ENCODE peak calls at places on chromosomes 6 and 20, in seven cellular contexts. G is heart left ventricle, K is GM23248, U is heart right ventricle, H is left ventricle myocardium inferior, A is OCI-LY7, J is A549. I is an unnamed sample. For H3K9me3 and H3K4me1, the result is how much of the 10 kb centered on the place peaks cover.

GRCh38 chr6:73309534-73309783 is 44.6 kb downstream of the DPPA5 start:
- DNase-seq in K (no peak), H (no peak), J (no peak), A (no peak), U (no peak), G (no peak), I (no peak)

GRCh38 chr6:78781001-78781400 is 86.3 kb upstream of the IRAK1BP1 start:
- DNase-seq in K (no peak), U (no peak), J (no peak), G (no peak), H (no peak), A (no peak), I (no peak)

GRCh38 chr6:53833147-53833546 is 38.3 kb downstream of the LRRC1 start:
- DNase-seq in U (no peak), K (peak), H (no peak), G (no peak), J (no peak), A (no peak), I (no peak)

GRCh38 chr20:4703281-4703676 is 18.4 kb upstream of the PRND start:
- DNase-seq in K (no peak), G (no peak), U (no peak), H (no peak), J (no peak), A (no peak), I (no peak)

GRCh38 chr6:40780626-40781025 is 193.5 kb upstream of the LRFN2 start:
- DNase-seq in K (no peak), U (no peak), J (no peak), G (no peak), H (no peak), A (no peak), I (no peak)

GRCh38 chr6:166476634-166477215 is 94.0 kb upstream of the MPC1 start:
- DNase-seq in J (no peak), A (no peak), G (no peak), H (no peak), K (no peak), U (no peak), I (no peak)

GRCh38 chr20:32894711-32895355 is 36.1 kb downstream of the EFCAB8 start:
- DNase-seq in J (no peak), H (no peak), U (no peak), G (no peak), A (no peak), K (no peak), I (no peak)

GRCh38 chr6:1893470-1894130 is 283.9 kb downstream of the FOXC1 start:
- DNase-seq in J (no peak), G (no peak), U (no peak), A (no peak), H (no peak), K (no peak), I (no peak)

GRCh38 chr6:145508107-145508506 is 227.2 kb downstream of the EPM2A start:
- DNase-seq in U (no peak), J (no peak), A (peak), K (no peak), H (no peak), G (no peak), I (no peak)

GRCh38 chr6:1686117-1687098 is 76.7 kb downstream of the FOXC1 start:
- DNase-seq in J (no peak), K (peak), U (peak), H (peak), G (no peak), A (no peak), I (peak)

GRCh38 chr20:49885558-49886332 is 29.6 kb downstream of the SPATA2 start:
- DNase-seq in A (no peak), J (no peak), G (no peak), K (no peak), H (no peak), U (no peak), I (no peak)

GRCh38 chr6:100078509-100078908 is 84.5 kb upstream of the MCHR2 start:
- DNase-seq in G (no peak), J (no peak), U (no peak), K (peak), A (peak), H (no peak), I (no peak)

GRCh38 chr20:47411161-47411560 is 54.7 kb upstream of the ZMYND8 start:
- DNase-seq in K (peak), H (peak), U (peak), J (no peak), G (no peak), A (no peak), I (no peak)

GRCh38 chr6:28208180-28208659 is 16.9 kb upstream of the ZSCAN9 start:
- DNase-seq in U (no peak), G (no peak), J (no peak), H (no peak), K (peak), A (no peak), I (no peak)

GRCh38 chr6:32181890-32182529 is 2.0 kb downstream of the AGER start:
- DNase-seq in A (no peak), J (no peak), U (no peak), G (no peak), K (no peak), H (no peak), I (no peak)

GRCh38 chr6:145761584-145761983 is 26.3 kb upstream of the EPM2A start:
- DNase-seq in U (no peak), J (no peak), G (no peak), H (no peak), K (no peak), A (peak), I (no peak)

GRCh38 chr6:30873137-30873640 is 11.1 kb upstream of the DDR1 start:
- DNase-seq in K (no peak), J (no peak), A (no peak), G (no peak), H (no peak), U (no peak), I (no peak)

GRCh38 chr20:62826646-62827322 is 9.9 kb downstream of the COL9A3 start:
- DNase-seq in J (no peak), G (no peak), K (no peak), U (no peak), H (no peak), A (no peak), I (no peak)

GRCh38 chr20:48194578-48194977 is 409.3 kb upstream of the SULF2 start:
- DNase-seq in K (no peak), U (no peak), H (no peak), A (no peak), G (no peak), J (no peak), I (no peak)

GRCh38 chr6:157024745-157025144 is 247.6 kb downstream of the ARID1B start:
- DNase-seq in G (no peak), K (no peak), A (no peak), J (no peak), H (no peak), U (no peak), I (no peak)

GRCh38 chr6:70280462-70280861 is 22.4 kb downstream of the COL9A1 start:
- DNase-seq in H (no peak), G (no peak), U (no peak), K (no peak), J (no peak), A (no peak), I (no peak)

GRCh38 chr6:139820191-139820590 is 445.7 kb upstream of the CITED2 start:
- DNase-seq in J (no peak), A (no peak), G (no peak), U (no peak), H (no peak), K (peak), I (no peak)

DNA sequence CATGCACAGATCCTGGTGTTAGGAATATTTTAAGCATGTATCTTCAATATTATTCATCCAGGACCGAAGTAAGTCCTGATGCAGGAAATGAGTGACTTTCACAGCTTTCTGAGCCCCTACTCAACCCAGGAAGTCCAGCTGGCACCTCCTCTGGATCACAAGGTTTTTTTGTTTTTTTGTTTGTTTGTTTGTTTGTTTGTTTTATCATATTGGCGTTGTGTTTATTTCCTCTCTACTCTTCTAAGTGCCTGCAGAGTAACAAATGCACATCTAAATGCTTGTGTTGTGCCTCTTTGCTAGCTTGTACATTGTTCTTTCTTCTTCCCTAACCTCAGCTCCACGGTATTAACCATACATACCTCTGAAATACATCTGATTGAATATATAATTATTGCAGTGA is 594.3 kb upstream of the ADGRB3 start:
- DNase-seq in H (no peak), A (no peak), G (no peak), U (no peak), J (no peak), K (no peak), I (no peak)
- H3K9me3 ChIP-seq in H (under half), A (under half), G (under half), U (under half), J (under half), K (under half), I (under half)

DNA sequence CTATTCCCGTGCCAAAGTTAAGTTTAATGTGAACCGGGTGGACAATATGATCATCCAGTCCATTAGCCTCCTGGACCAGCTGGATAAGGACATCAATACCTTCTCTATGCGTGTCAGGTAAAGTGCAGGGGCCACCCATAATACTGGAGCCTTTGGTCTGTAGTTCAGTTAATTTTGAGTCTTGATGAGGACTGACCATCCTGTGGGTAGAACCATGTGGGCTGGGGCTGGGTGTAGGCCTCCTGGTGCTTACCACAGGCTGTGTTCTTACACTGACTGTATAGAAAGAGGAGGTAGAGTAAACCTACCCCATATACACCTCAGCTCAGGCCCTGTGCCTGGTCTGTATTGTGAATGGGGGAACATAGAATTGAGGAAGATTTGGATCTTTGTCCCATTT is 2.4 kb downstream of the NOP56 start:
- DNase-seq in G (no peak), K (no peak), U (no peak), H (no peak), J (no peak), A (no peak), I (no peak)
- H3K4me3 ChIP-seq in G (no peak), K (peak), U (no peak), H (no peak), J (peak), A (peak), I (no peak)

GRCh38 chr6:39021779-39022178 is 26.8 kb upstream of the GLP1R start:
- DNase-seq in H (no peak), J (no peak), G (no peak), A (no peak), K (no peak), U (no peak), I (no peak)

GRCh38 chr6:39021041-39021440 is 27.5 kb upstream of the GLP1R start:
- DNase-seq in A (no peak), J (no peak), U (no peak), K (no peak), H (no peak), G (no peak), I (no peak)

GRCh38 chr6:39029156-39030011 is 19.2 kb upstream of the GLP1R start:
- DNase-seq in G (no peak), K (peak), H (no peak), J (peak), U (no peak), A (peak), I (no peak)

DNA sequence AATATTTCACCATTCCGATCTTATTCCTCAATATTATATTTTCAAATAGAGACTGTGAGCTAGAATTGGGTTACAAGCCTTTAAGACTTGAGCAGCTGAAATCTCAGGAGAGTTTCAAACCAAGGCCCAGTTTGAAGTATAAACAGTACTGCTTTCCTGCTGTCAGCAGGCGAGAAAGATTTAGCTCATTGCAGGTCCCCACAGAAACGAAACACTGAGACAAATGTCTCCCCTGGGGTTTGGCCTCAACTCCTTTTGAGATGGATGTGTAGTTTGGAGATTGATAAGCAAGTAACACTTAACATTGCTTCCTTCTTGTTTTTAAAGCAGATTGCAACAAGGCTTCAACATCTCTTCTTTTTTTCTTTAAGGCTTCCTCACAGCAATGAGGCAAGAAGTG is 22.4 kb upstream of the GLP1R start:
- DNase-seq in G (no peak), J (no peak), K (no peak), H (no peak), U (no peak), A (no peak), I (no peak)
- H3K4me1 ChIP-seq in G (under half), J (under half), K (under half), H (under half), U (under half), A (under half), I (under half)

DNA sequence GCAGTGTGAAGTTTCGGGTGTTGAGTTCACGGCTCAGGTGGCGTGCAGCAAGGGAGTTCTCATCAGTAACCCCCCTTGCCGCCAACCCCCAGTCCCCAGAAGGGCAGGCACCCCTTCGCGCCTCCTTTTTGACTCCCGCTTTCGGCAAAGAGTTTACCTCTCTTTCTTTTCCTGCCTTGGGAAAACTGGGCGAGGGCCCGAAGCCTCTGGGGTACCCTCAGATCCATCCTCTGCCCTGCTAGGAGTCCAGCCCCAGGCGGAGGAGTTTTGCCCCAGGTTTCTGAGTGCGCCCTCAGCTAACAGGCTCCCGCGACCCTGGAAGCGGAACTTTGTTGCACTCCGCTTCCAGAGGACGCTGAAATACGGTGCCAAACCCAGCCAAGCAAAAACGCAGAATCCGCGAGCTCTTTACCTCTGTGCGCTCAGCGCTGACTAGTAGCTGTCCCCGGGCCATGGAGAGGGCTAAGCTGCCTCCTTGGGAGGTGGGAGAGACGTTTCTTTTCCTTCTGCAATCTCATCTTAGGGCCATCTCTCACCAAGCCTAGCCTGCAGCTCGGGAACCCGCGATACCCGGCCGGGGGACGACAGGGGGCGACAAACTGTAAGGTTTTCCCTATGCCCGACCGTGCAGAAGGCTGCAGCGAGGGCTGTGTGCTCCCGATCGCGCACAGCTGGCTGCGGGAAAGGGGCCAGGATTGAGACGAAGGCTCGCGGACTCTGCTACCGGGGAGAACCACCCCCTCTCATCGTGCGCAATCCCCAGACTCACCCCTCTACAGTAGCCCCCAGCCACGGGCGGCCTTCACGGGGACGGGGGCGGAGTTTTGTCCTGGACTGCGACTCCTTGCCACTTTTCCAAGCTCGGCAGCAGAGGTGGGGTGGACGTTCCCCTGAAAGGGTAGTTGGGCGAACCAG is 2.7 kb upstream of the PAX1 start:
- DNase-seq in H (peak), K (peak), J (peak), A (no peak), U (peak), G (no peak), I (no peak)
- H3K9me3 ChIP-seq in H (under half), K (under half), J (under half), A (under half), U (under half), G (under half), I (under half)

DNA sequence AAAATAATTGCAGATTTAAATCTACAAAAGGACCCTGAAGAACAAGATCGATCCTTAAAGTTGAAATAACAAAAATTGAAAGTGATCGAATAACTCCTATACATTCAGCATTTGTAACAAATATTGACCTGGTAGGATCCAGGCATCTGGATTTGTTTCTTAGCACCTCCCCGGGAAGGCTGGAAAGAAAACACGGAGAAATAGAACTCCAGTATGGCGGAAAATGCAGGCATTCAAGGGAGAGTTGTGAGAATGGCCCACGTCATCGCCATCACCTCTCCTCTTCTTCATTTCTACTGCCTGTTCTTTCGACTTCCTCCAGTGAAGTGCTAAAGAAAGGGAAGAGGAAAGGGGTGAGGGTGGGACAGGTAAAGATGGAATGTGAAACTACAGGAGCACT is 242.3 kb upstream of the TFAP2D start:
- DNase-seq in K (no peak), H (no peak), J (no peak), A (no peak), G (no peak), U (no peak), I (no peak)
- H3K4me3 ChIP-seq in K (no peak), H (no peak), J (no peak), A (no peak), G (no peak), U (no peak), I (no peak)

GRCh38 chr6:43310137-43310536 is 1.5 kb upstream of the CRIP3 start:
- DNase-seq in H (no peak), G (no peak), K (peak), A (no peak), J (no peak), U (no peak), I (no peak)
- H3K4me1 ChIP-seq in H (under half), G (under half), K (under half), A (under half), J (under half), U (under half), I (under half)

DNA sequence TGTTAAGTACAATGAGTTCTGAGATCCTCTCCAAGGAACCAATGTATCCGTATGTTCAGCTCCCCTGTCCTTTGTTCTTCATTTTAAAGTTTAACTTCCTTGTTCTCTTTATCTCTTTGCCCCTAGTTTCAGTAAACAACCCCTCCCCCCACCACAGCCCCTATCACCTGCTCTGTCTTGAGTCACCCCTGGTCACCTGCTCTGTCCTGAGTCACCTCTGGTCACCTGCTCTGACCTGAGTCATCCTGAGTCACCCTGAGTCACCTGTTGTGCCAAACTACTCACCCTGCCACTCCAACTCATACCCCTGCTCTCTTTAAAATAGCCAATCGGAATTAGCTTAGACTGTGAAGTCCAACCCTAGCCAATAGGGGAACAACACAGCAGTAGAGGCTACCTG is 288.7 kb upstream of the CDYL start:
- DNase-seq in H (no peak), G (no peak), U (no peak), K (peak), A (no peak), J (no peak), I (no peak)
- H3K9me3 ChIP-seq in H (under half), G (under half), U (under half), K (under half), A (under half), J (under half), I (under half)

DNA sequence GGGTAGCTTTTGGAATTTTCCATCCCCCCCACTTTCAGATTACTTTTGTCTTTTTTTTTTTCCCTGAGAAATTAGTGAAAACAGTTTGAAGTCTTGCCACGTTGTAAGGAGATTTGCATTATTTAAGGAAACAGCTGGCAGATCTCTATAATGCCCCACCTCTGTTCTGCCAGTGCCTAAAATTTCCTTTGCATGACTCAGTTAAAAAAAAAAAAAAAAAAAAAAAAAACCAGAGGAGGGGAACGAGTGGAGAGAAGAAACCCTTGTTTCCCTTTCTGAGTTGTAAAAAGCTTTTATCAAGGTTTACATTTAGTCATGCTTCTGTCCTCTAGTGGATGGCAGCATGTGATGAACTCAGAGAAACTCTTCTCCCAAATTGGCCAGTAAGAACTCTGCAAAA is 33.5 kb downstream of the CARMIL1 start:
- DNase-seq in J (no peak), K (peak), G (no peak), A (peak), U (no peak), H (no peak), I (no peak)
- H3K4me3 ChIP-seq in J (peak), K (peak), G (no peak), A (no peak), U (no peak), H (no peak), I (peak)

GRCh38 chr20:57439432-57439831 is 48.2 kb downstream of the RBM38 start:
- DNase-seq in J (no peak), U (peak), G (peak), H (peak), K (peak), A (no peak), I (no peak)
- H3K4me1 ChIP-seq in J (under half), U (under half), G (half or more), H (half or more), K (under half), A (under half), I (half or more)

GRCh38 chr6:108807928-108808327 is 40.3 kb upstream of the ARMC2 start:
- DNase-seq in J (no peak), H (no peak), A (no peak), U (peak), K (no peak), G (no peak), I (no peak)

GRCh38 chr6:108806669-108807068 is 41.6 kb upstream of the ARMC2 start:
- DNase-seq in G (no peak), J (no peak), A (no peak), U (no peak), K (peak), H (no peak), I (no peak)

GRCh38 chr6:108805611-108806181 is 42.5 kb upstream of the ARMC2 start:
- DNase-seq in H (no peak), K (no peak), A (no peak), G (no peak), J (no peak), U (no peak), I (no peak)

GRCh38 chr6:108803982-108804490 is 44.2 kb upstream of the ARMC2 start:
- DNase-seq in K (no peak), A (no peak), J (no peak), H (no peak), U (no peak), G (no peak), I (no peak)

GRCh38 chr6:108804976-108805375 is 43.2 kb upstream of the ARMC2 start:
- DNase-seq in J (no peak), U (no peak), K (no peak), G (no peak), H (no peak), A (no peak), I (no peak)
- H3K9me3 ChIP-seq in J (under half), U (under half), K (under half), G (under half), H (under half), A (under half), I (under half)

I was measured in thoracic aorta.